ENCODE peak calls at places on chromosomes 3 and 15, in six cellular contexts. U is cardiac muscle cell, Q is frontal cortex, X is astrocyte of the spinal cord, Z is WERI-Rb-1, C is iris pigment epithelial cell. O is an unnamed sample.

GRCh38 chr3:100449214-100449613 is 43.2 kb upstream of the TMEM45A start:
- DNase-seq in Q (no peak), Z (no peak), U (no peak), X (no peak), C (no peak), O (no peak)

GRCh38 chr15:47750030-47750739 is 32.9 kb downstream of the SEMA6D start:
- DNase-seq in X (peak; percentile 82), Z (no peak), C (peak; percentile 89), U (no peak), Q (no peak), O (no peak)

GRCh38 chr15:88622605-88622975 is 1.4 kb downstream of the AEN start:
- DNase-seq in X (no peak), Q (no peak), Z (no peak), C (no peak), U (no peak), O (no peak)

GRCh38 chr3:72700106-72700505 is 148.1 kb downstream of the SHQ1 start:
- DNase-seq in X (no peak), Q (no peak), C (no peak), Z (no peak), U (no peak), O (no peak)

GRCh38 chr3:168071535-168071934 is 24.2 kb downstream of the GOLIM4 start:
- DNase-seq in Z (no peak), U (no peak), X (peak; percentile 91), C (peak; percentile 96), Q (no peak), O (no peak)

GRCh38 chr3:50155491-50155878 is 361 bp downstream of the SEMA3F start:
- DNase-seq in Z (no peak), Q (no peak), C (no peak), X (no peak), U (no peak), O (no peak)

GRCh38 chr15:92541197-92542190 is 114.1 kb downstream of the FAM174B start:
- DNase-seq in X (peak; percentile 42), C (no peak), U (no peak), Q (no peak), Z (no peak), O (no peak)

GRCh38 chr3:194206375-194206774 is 70.4 kb downstream of the HES1 start:
- DNase-seq in Q (no peak), Z (no peak), C (no peak), X (peak; percentile 8), U (no peak), O (peak; percentile 68)

GRCh38 chr3:147120029-147120428 is 286.3 kb downstream of the ZIC4 start:
- DNase-seq in X (peak; percentile 65), Z (no peak), Q (no peak), U (peak; percentile 3), C (peak; percentile 22), O (no peak)

GRCh38 chr3:172203522-172204258 is 164.3 kb downstream of the FNDC3B start:
- DNase-seq in U (no peak), Q (peak; percentile 43), X (peak; percentile 57), C (no peak), Z (no peak), O (no peak)

GRCh38 chr3:129305592-129306091 is 27.0 kb downstream of the HMCES start:
- DNase-seq in C (peak; percentile 94), Z (no peak), X (peak; percentile 80), Q (peak; percentile 54), U (peak; percentile 95), O (no peak)

GRCh38 chr3:106566277-106566676 is 697.5 kb upstream of the CBLB start:
- DNase-seq in C (peak; percentile 11), Z (no peak), U (no peak), X (no peak), Q (no peak), O (no peak)

O was measured in SK-N-DZ.